ENCODE peak calls at places on chromosomes 16 and 17, in seven cellular contexts. L is right cardiac atrium; U is Calu3; R is left cardiac atrium; S is stimulated activated CD4-positive, alpha-beta T cell treated with anti-CD3 and anti-CD28 coated beads, TNF-alpha, amount 100 ng/mL, for 48 hours; K is cardiac fibroblast; I is MCF 10A. Y is an unnamed sample.

GRCh38 chr16:86396318-86396882 is 113.9 kb upstream of the FOXF1 start:
- DNase-seq in I (no peak), L (no peak), S (no peak), K (peak; percentile 85), R (no peak), U (no peak), Y (no peak)

GRCh38 chr16:68003031-68003430 is 3.7 kb upstream of the DPEP2 start:
- DNase-seq in K (no peak), L (no peak), R (no peak), I (no peak), U (no peak), S (no peak), Y (no peak)

GRCh38 chr16:632486-633335 is 1.9 kb downstream of the WFIKKN1 start:
- DNase-seq in L (no peak), I (no peak), K (no peak), R (no peak), U (no peak), S (no peak), Y (no peak)

GRCh38 chr16:66457888-66458287 is 30.8 kb downstream of the BEAN1 start:
- DNase-seq in S (no peak), I (no peak), U (no peak), R (no peak), L (no peak), K (no peak), Y (no peak)

GRCh38 chr17:39144414-39144813 is 7.0 kb downstream of the PLXDC1 start:
- DNase-seq in S (no peak), I (peak; percentile 95), L (peak; percentile 91), U (peak; percentile 87), R (peak; percentile 90), K (peak; percentile 90), Y (no peak)

GRCh38 chr17:48478224-48479013 is 48.4 kb upstream of the SKAP1 start:
- DNase-seq in I (no peak), K (peak; percentile 30), U (no peak), R (no peak), S (no peak), L (no peak), Y (no peak)

GRCh38 chr16:88535181-88535856 is 34.9 kb upstream of the ZC3H18 start:
- DNase-seq in U (no peak), S (no peak), L (peak; percentile 22), R (no peak), K (no peak), I (no peak), Y (no peak)

GRCh38 chr16:89143201-89143741 is 28.3 kb upstream of the CDH15 start:
- DNase-seq in S (no peak), R (no peak), I (no peak), K (no peak), L (no peak), U (no peak), Y (no peak)

GRCh38 chr17:5203908-5204294 is 12.2 kb upstream of the ZNF594 start:
- DNase-seq in S (no peak), U (no peak), K (peak; percentile 46), L (no peak), R (no peak), I (no peak), Y (no peak)

GRCh38 chr17:56756536-56756935 is 77.2 kb downstream of the C17orf67 start:
- DNase-seq in I (peak; percentile 68), S (no peak), U (no peak), L (no peak), R (no peak), K (peak; percentile 43), Y (no peak)

GRCh38 chr16:833411-833810 is 32.9 kb upstream of the GNG13 start:
- DNase-seq in S (no peak), I (no peak), U (no peak), K (no peak), R (no peak), L (no peak), Y (no peak)

GRCh38 chr17:9676084-9676483 is 30.8 kb downstream of the USP43 start:
- DNase-seq in I (peak; percentile 5), L (no peak), R (no peak), S (no peak), U (peak; percentile 3), K (no peak), Y (no peak)

GRCh38 chr17:15293558-15293957 is 28.4 kb upstream of the PMP22 start:
- DNase-seq in L (no peak), U (no peak), I (no peak), K (no peak), R (no peak), S (no peak), Y (no peak)

GRCh38 chr16:83215417-83216001 is 588.7 kb downstream of the CDH13 start:
- DNase-seq in U (peak; percentile 26), K (peak; percentile 43), I (peak; percentile 59), L (no peak), R (no peak), S (peak; percentile 36), Y (no peak)

GRCh38 chr17:14015286-14015685 is 54.0 kb upstream of the COX10 start:
- DNase-seq in R (no peak), S (no peak), L (no peak), U (no peak), K (no peak), I (no peak), Y (no peak)

GRCh38 chr17:7586673-7587419 is 3.0 kb downstream of the SOX15 start:
- DNase-seq in S (no peak), R (no peak), K (no peak), L (no peak), U (peak; percentile 61), I (peak; percentile 88), Y (no peak)

GRCh38 chr17:77594416-77595209 is 363.9 kb upstream of the TNRC6C start:
- DNase-seq in R (no peak), S (no peak), K (no peak), I (no peak), U (no peak), L (no peak), Y (no peak)

GRCh38 chr16:19749571-19750080 is 31.6 kb downstream of the IQCK start:
- DNase-seq in S (no peak), I (no peak), U (no peak), K (no peak), R (no peak), L (no peak), Y (no peak)

GRCh38 chr16:17744903-17745581 is 274.3 kb upstream of the XYLT1 start:
- DNase-seq in S (no peak), K (no peak), I (no peak), R (no peak), L (no peak), U (no peak), Y (no peak)

GRCh38 chr17:80352216-80352895 is 62.6 kb upstream of the ENDOV start:
- DNase-seq in R (no peak), U (no peak), I (no peak), S (no peak), K (no peak), L (no peak), Y (no peak)

GRCh38 chr16:50530277-50531236 is 17.6 kb upstream of the NKD1 start:
- DNase-seq in I (peak; percentile 98), L (no peak), K (no peak), R (no peak), U (peak; percentile 21), S (no peak), Y (no peak)

GRCh38 chr16:24609740-24610420 is 70.5 kb downstream of the RBBP6 start:
- DNase-seq in L (peak; percentile 75), S (peak; percentile 1), K (peak; percentile 73), U (peak; percentile 55), R (peak; percentile 63), I (peak; percentile 54), Y (peak; percentile 57)

GRCh38 chr17:40309031-40309937 is at the start of gene RARA:
- DNase-seq in L (peak; percentile 65), I (peak; percentile 55), S (no peak), R (peak; percentile 63), U (peak; percentile 90), K (no peak), Y (no peak)

GRCh38 chr17:28018439-28019070 is 23.9 kb upstream of the NLK start:
- DNase-seq in U (no peak), K (peak; percentile 52), S (no peak), L (peak; percentile 46), I (peak; percentile 76), R (peak; percentile 56), Y (no peak)

GRCh38 chr16:68367440-68367839 is 56.6 kb downstream of the PRMT7 start:
- DNase-seq in R (no peak), S (no peak), U (no peak), K (no peak), I (no peak), L (no peak), Y (no peak)

GRCh38 chr16:21302898-21303528 is 24.9 kb upstream of the CRYM start:
- DNase-seq in U (no peak), S (no peak), R (no peak), I (peak; percentile 86), K (peak; percentile 48), L (no peak), Y (no peak)

GRCh38 chr16:67936876-67937605 is 391 bp upstream of the PSMB10 start:
- DNase-seq in I (peak; percentile 68), L (no peak), S (no peak), K (no peak), U (no peak), R (no peak), Y (peak; percentile 57)

GRCh38 chr17:47413872-47414271 is 90.1 kb downstream of the EFCAB13 start:
- DNase-seq in K (no peak), U (no peak), L (no peak), I (no peak), R (no peak), S (no peak), Y (no peak)

GRCh38 chr16:50666658-50667496 is 14.2 kb downstream of the SNX20 start:
- DNase-seq in U (no peak), L (no peak), S (peak; percentile 35), R (no peak), I (no peak), K (no peak), Y (no peak)

GRCh38 chr16:4087990-4088577 is 28.2 kb downstream of the ADCY9 start:
- DNase-seq in I (no peak), R (no peak), K (no peak), U (no peak), L (no peak), S (no peak), Y (no peak)

GRCh38 chr16:67666032-67666537 is 465 bp downstream of the ENKD1 start:
- DNase-seq in L (peak; percentile 60), K (peak; percentile 50), S (no peak), U (peak; percentile 53), R (no peak), I (no peak), Y (no peak)

GRCh38 chr17:2055494-2056220 is 754 bp downstream of the HIC1 start:
- DNase-seq in K (peak; percentile 69), S (no peak), U (no peak), L (peak; percentile 59), I (no peak), R (no peak), Y (peak; percentile 60)

GRCh38 chr17:72466199-72466598 is 345.4 kb downstream of the SOX9 start:
- DNase-seq in K (peak; percentile 43), I (peak; percentile 90), L (no peak), U (peak; percentile 65), R (no peak), S (no peak), Y (no peak)

Y was measured in frontal cortex.